ENCODE peak calls at places on chromosomes 7 and 10, in five cellular contexts. One of them, this sample, is unnamed.

GRCh38 chr7:28328161-28328560 is 84.2 kb upstream of the CREB5 start:
- DNase-seq in COLO829: no peak
- DNase-seq in posterior cingulate gyrus: no peak
- DNase-seq in T follicular helper cell: no peak
- DNase-seq in activated T-cell treated with anti-CD3 and anti-CD28 coated beads, Interleukin-2, amount 50 U/mL, for 72 hours: no peak
- DNase-seq in this sample: no peak

GRCh38 chr7:70131807-70132565 is 533.7 kb downstream of the AUTS2 start:
- DNase-seq in T follicular helper cell: no peak
- DNase-seq in activated T-cell treated with anti-CD3 and anti-CD28 coated beads, Interleukin-2, amount 50 U/mL, for 72 hours: no peak
- DNase-seq in posterior cingulate gyrus: no peak
- DNase-seq in COLO829: no peak
- DNase-seq in this sample: no peak

GRCh38 chr10:114682532-114682931 is 24.5 kb upstream of the ABLIM1 start:
- DNase-seq in activated T-cell treated with anti-CD3 and anti-CD28 coated beads, Interleukin-2, amount 50 U/mL, for 72 hours: no peak
- DNase-seq in COLO829: no peak
- DNase-seq in posterior cingulate gyrus: no peak
- DNase-seq in T follicular helper cell: no peak
- DNase-seq in this sample: no peak

GRCh38 chr10:46286991-46287693 is at the start of gene ANTXRL:
- DNase-seq in COLO829: no peak
- DNase-seq in T follicular helper cell: no peak
- DNase-seq in posterior cingulate gyrus: peak
- DNase-seq in activated T-cell treated with anti-CD3 and anti-CD28 coated beads, Interleukin-2, amount 50 U/mL, for 72 hours: no peak
- DNase-seq in this sample: no peak

GRCh38 chr7:12821746-12822145 is 134.3 kb downstream of the ARL4A start:
- DNase-seq in posterior cingulate gyrus: no peak
- DNase-seq in COLO829: no peak
- DNase-seq in activated T-cell treated with anti-CD3 and anti-CD28 coated beads, Interleukin-2, amount 50 U/mL, for 72 hours: no peak
- DNase-seq in T follicular helper cell: no peak
- DNase-seq in this sample: no peak

GRCh38 chr10:122164028-122164601 is 107.0 kb upstream of the BTBD16 start:
- DNase-seq in COLO829: no peak
- DNase-seq in posterior cingulate gyrus: peak
- DNase-seq in activated T-cell treated with anti-CD3 and anti-CD28 coated beads, Interleukin-2, amount 50 U/mL, for 72 hours: no peak
- DNase-seq in T follicular helper cell: no peak
- DNase-seq in this sample: no peak

GRCh38 chr7:50342616-50343114 is 38.1 kb downstream of the IKZF1 start:
- DNase-seq in activated T-cell treated with anti-CD3 and anti-CD28 coated beads, Interleukin-2, amount 50 U/mL, for 72 hours: no peak
- DNase-seq in COLO829: no peak
- DNase-seq in posterior cingulate gyrus: no peak
- DNase-seq in T follicular helper cell: peak
- DNase-seq in this sample: peak

GRCh38 chr10:59959619-59960018 is 53.3 kb upstream of the CCDC6 start:
- DNase-seq in activated T-cell treated with anti-CD3 and anti-CD28 coated beads, Interleukin-2, amount 50 U/mL, for 72 hours: no peak
- DNase-seq in posterior cingulate gyrus: no peak
- DNase-seq in COLO829: no peak
- DNase-seq in T follicular helper cell: no peak
- DNase-seq in this sample: no peak

GRCh38 chr7:44379366-44380178 is 54.2 kb upstream of the CAMK2B start:
- DNase-seq in T follicular helper cell: no peak
- DNase-seq in COLO829: no peak
- DNase-seq in posterior cingulate gyrus: peak
- DNase-seq in activated T-cell treated with anti-CD3 and anti-CD28 coated beads, Interleukin-2, amount 50 U/mL, for 72 hours: no peak
- DNase-seq in this sample: no peak